ENCODE peak calls at places on chromosomes 11 and 22, in eight cellular contexts. V, X, G, C, E, P, J and S are unnamed samples. For H3K27me3, the result is how much of the 10 kb centered on the place peaks cover.

GRCh38 chr11:122748968-122749687 is 89.2 kb upstream of the CRTAM start:
- DNase-seq in J (peak), C (no peak), P (peak), V (peak), E (no peak), G (no peak), X (no peak), S (peak)

GRCh38 chr22:27650572-27650971 is 151.0 kb downstream of the MN1 start:
- DNase-seq in J (no peak), G (no peak), V (no peak), E (no peak), P (no peak), C (no peak), X (peak), S (no peak)

GRCh38 chr11:10064828-10065227 is 229.2 kb downstream of the SBF2 start:
- DNase-seq in X (no peak), C (no peak), G (no peak), P (no peak), E (no peak), J (no peak), V (no peak), S (no peak)

GRCh38 chr22:18103527-18104269 is 6.9 kb upstream of the TUBA8 start:
- DNase-seq in E (no peak), G (no peak), X (no peak), P (no peak), C (peak), V (no peak), J (no peak), S (no peak)

GRCh38 chr11:14529933-14530332 is 9.7 kb upstream of the PSMA1 start:
- DNase-seq in C (no peak), E (no peak), G (no peak), V (no peak), X (no peak), J (no peak), P (no peak), S (no peak)

GRCh38 chr11:1669546-1670218 is 27.3 kb upstream of the KRTAP5-6 start:
- DNase-seq in J (no peak), G (peak), C (no peak), E (peak), X (no peak), P (no peak), V (no peak), S (no peak)

GRCh38 chr22:25365491-25366261 is 146.2 kb downstream of the CRYBB2 start:
- DNase-seq in V (no peak), P (no peak), X (peak), C (no peak), G (no peak), E (no peak), J (no peak), S (no peak)

GRCh38 chr11:10451399-10452116 is 3.5 kb upstream of the AMPD3 start:
- DNase-seq in C (no peak), G (no peak), E (no peak), V (no peak), X (no peak), J (no peak), P (no peak), S (no peak)

GRCh38 chr11:61951484-61952135 is 1.5 kb downstream of the BEST1 start:
- DNase-seq in P (no peak), G (no peak), V (no peak), C (peak), E (no peak), X (no peak), J (no peak), S (no peak)

GRCh38 chr11:100515087-100515486 is 172.0 kb upstream of the ARHGAP42 start:
- DNase-seq in P (peak), C (no peak), X (no peak), G (no peak), E (no peak), J (no peak), V (peak), S (peak)

GRCh38 chr22:38218661-38219331 is 17.0 kb downstream of the MAFF start:
- DNase-seq in C (peak), X (peak), J (peak), P (peak), V (peak), E (peak), G (peak), S (peak)

GRCh38 chr11:75275581-75275980 is 35.0 kb downstream of the TPBGL start:
- DNase-seq in X (peak), V (peak), J (peak), P (no peak), G (no peak), E (peak), C (no peak), S (no peak)

GRCh38 chr11:55942785-55943392 is 6.7 kb upstream of the OR5I1 start:
- DNase-seq in G (no peak), V (peak), X (no peak), J (no peak), P (peak), C (no peak), E (no peak), S (peak)

GRCh38 chr11:75814369-75814685 is 683 bp upstream of the UVRAG start:
- DNase-seq in E (no peak), J (no peak), C (no peak), P (no peak), V (no peak), X (no peak), G (no peak), S (no peak)

GRCh38 chr11:123194308-123195181 is 503 bp downstream of the CLMP start:
- DNase-seq in V (peak), P (peak), E (peak), X (peak), G (peak), J (no peak), C (peak), S (no peak)

GRCh38 chr22:46073683-46074504 is 76.4 kb upstream of the PPARA start:
- DNase-seq in J (no peak), V (peak), X (peak), G (peak), P (peak), E (peak), C (peak), S (no peak)

GRCh38 chr22:39374191-39374590 is 24.4 kb downstream of the SYNGR1 start:
- DNase-seq in G (no peak), C (peak), V (no peak), E (no peak), X (no peak), P (no peak), J (no peak), S (no peak)

GRCh38 chr11:108614086-108614485 is 20.5 kb upstream of the EXPH5 start:
- DNase-seq in G (no peak), V (no peak), J (no peak), E (no peak), X (no peak), C (no peak), P (no peak), S (no peak)
- H3K27me3 ChIP-seq in G (under half), V (under half), J (under half), E (under half), X (under half), C (under half), P (under half), S (under half)

GRCh38 chr11:111454561-111455192 is 57.5 kb downstream of the BTG4 start:
- DNase-seq in P (peak), G (no peak), C (peak), J (no peak), X (no peak), E (peak), V (peak), S (peak)
- H3K27me3 ChIP-seq in P (under half), G (under half), C (under half), J (under half), X (under half), E (under half), V (under half), S (under half)

GRCh38 chr22:23204541-23205157 is 24.3 kb downstream of the BCR start:
- DNase-seq in V (no peak), G (peak), P (peak), C (peak), X (peak), J (peak), E (no peak), S (no peak)

GRCh38 chr22:23203452-23204124 is 23.3 kb downstream of the BCR start:
- DNase-seq in P (no peak), V (no peak), E (no peak), X (no peak), G (no peak), J (no peak), C (no peak), S (no peak)

GRCh38 chr22:23205330-23205729 is 25.0 kb downstream of the BCR start:
- DNase-seq in J (no peak), E (no peak), V (no peak), X (no peak), P (no peak), G (no peak), C (no peak), S (no peak)

GRCh38 chr22:23202812-23203451 is 22.6 kb downstream of the BCR start:
- DNase-seq in G (no peak), J (no peak), X (no peak), P (no peak), E (no peak), V (no peak), C (no peak), S (no peak)

GRCh38 chr22:23204125-23204488 is 23.8 kb downstream of the BCR start:
- DNase-seq in C (no peak), X (no peak), E (no peak), V (no peak), P (peak), G (no peak), J (no peak), S (no peak)
- H3K27me3 ChIP-seq in C (under half), X (under half), E (under half), V (under half), P (under half), G (under half), J (under half), S (under half)

DNA sequence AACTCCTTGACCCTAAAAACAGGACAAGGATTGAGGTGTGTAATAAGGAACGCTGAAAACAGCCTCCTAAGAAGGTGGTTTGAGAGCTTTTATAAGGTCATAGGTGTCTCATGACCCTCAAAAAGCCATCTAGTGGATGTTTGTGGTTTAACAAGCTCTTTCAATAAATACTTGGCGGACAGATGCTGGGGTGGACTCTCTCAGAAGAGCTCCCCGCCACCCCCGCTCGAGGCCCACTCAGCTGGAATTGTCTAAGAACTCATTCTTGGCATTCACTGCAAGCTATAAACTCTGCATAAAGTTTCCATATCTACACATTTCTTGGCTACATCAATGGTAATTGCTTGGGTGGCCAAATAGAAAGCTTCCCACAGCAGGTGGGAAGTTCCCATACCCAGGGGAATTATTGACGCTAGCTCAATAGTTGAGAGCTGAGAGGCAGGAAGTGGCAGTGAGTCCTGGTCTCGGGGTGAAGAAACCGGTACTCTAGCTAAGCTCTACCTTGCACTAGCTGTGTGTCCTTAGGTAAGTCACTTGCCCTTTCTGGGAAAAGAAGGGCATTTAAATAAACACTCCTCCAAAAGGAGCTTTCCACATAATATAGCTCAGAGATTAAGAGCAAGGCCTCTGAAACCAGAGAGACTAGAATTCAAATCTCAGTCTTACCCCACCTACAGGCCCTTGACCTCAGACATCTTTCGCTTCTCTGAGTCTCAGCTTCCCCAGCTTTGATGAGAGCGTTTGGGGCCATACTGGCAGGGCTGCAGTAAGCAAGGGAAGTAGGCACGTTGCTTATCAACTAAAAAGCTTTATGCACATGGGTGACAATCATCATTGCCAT is 6.4 kb downstream of the MS4A15 start:
- DNase-seq in X (no peak), C (no peak), G (no peak), V (no peak), E (no peak), P (no peak), J (no peak), S (no peak)
- H3K27me3 ChIP-seq in X (under half), C (under half), G (under half), V (under half), E (under half), P (half or more), J (under half), S (under half)